ENCODE peak calls at places on chromosomes 2 and 18, in eight cellular contexts. P is Daoy; M is ELF-1; T is stimulated activated CD4-positive, alpha-beta T cell treated with anti-CD3 and anti-CD28 coated beads, Interleukin-2, amount 100 ng/mL, for 48 hours; C is A549; W is HuH-7; S is RPMI8226; Z is K562. K is an unnamed sample.

GRCh38 chr2:216159161-216159560 is 50.0 kb downstream of the XRCC5 start:
- DNase-seq in P (no peak), Z (no peak), S (no peak), M (no peak), C (no peak), T (no peak), W (no peak), K (no peak)

GRCh38 chr2:239826376-239826775 is 198.8 kb downstream of the NDUFA10 start:
- DNase-seq in Z (no peak), T (no peak), S (no peak), P (no peak), W (no peak), M (no peak), C (no peak), K (no peak)

GRCh38 chr2:190267302-190267701 is 52.3 kb downstream of the HIBCH start:
- DNase-seq in W (no peak), C (peak), P (peak), T (no peak), Z (no peak), S (no peak), M (no peak), K (no peak)

GRCh38 chr18:37445368-37445767 is 120.2 kb downstream of the CELF4 start:
- DNase-seq in T (no peak), P (no peak), S (no peak), M (no peak), Z (no peak), W (no peak), C (no peak), K (no peak)

GRCh38 chr2:8794923-8795825 is 42.2 kb downstream of the KIDINS220 start:
- DNase-seq in M (no peak), W (no peak), T (no peak), Z (no peak), P (no peak), S (no peak), C (no peak), K (no peak)

GRCh38 chr2:169824373-169825333 is at the start of gene METTL5:
- DNase-seq in P (peak), S (peak), C (peak), M (peak), W (peak), T (peak), Z (peak), K (peak)

GRCh38 chr2:218547978-218548377 is 20.2 kb downstream of the USP37 start:
- DNase-seq in C (no peak), Z (no peak), T (no peak), P (no peak), M (no peak), W (no peak), S (no peak), K (no peak)

GRCh38 chr2:216792222-216793001 is 67.5 kb downstream of the TNP1 start:
- DNase-seq in S (no peak), P (peak), W (no peak), T (no peak), Z (no peak), C (no peak), M (peak), K (no peak)

GRCh38 chr2:226185613-226186211 is 613.9 kb downstream of the IRS1 start:
- DNase-seq in T (no peak), P (peak), Z (no peak), C (peak), S (no peak), M (no peak), W (no peak), K (no peak)

GRCh38 chr2:30776831-30777652 is 30.2 kb downstream of the CAPN13 start:
- DNase-seq in Z (no peak), S (no peak), M (no peak), P (no peak), W (no peak), C (no peak), T (no peak), K (no peak)

GRCh38 chr18:13181765-13182164 is 36.8 kb upstream of the LDLRAD4 start:
- DNase-seq in Z (no peak), C (no peak), P (no peak), T (no peak), W (no peak), S (no peak), M (no peak), K (no peak)

GRCh38 chr18:9673296-9674251 is 34.5 kb upstream of the RAB31 start:
- DNase-seq in Z (no peak), S (peak), T (peak), W (peak), C (peak), P (peak), M (peak), K (peak)

GRCh38 chr2:240427729-240428128 is 7.7 kb upstream of the GPC1 start:
- DNase-seq in W (no peak), S (peak), M (no peak), C (no peak), T (no peak), Z (no peak), P (no peak), K (no peak)

GRCh38 chr2:207472343-207473202 is 57.2 kb upstream of the CREB1 start:
- DNase-seq in S (no peak), P (no peak), Z (no peak), M (no peak), T (no peak), W (no peak), C (no peak), K (no peak)

GRCh38 chr2:44945676-44946427 is 4.3 kb downstream of the SIX3 start:
- DNase-seq in P (no peak), W (no peak), M (peak), C (no peak), Z (no peak), S (no peak), T (no peak), K (no peak)

GRCh38 chr18:48656176-48656575 is 117.3 kb downstream of the CTIF start:
- DNase-seq in C (no peak), W (no peak), T (no peak), Z (no peak), S (no peak), M (no peak), P (no peak), K (no peak)

GRCh38 chr2:232340171-232340935 is 38.2 kb upstream of the ALPP start:
- DNase-seq in S (no peak), W (no peak), M (no peak), P (no peak), C (no peak), Z (no peak), T (no peak), K (no peak)

GRCh38 chr2:20104900-20105545 is 53.6 kb upstream of the LAPTM4A start:
- DNase-seq in P (no peak), C (no peak), S (peak), Z (no peak), W (no peak), T (no peak), M (no peak), K (no peak)

GRCh38 chr2:85156141-85156540 is 22.9 kb downstream of the TCF7L1 start:
- DNase-seq in C (no peak), Z (no peak), T (no peak), P (peak), S (no peak), M (no peak), W (no peak), K (no peak)

GRCh38 chr2:214628091-214628490 is 181.4 kb downstream of the BARD1 start:
- DNase-seq in Z (no peak), T (no peak), C (no peak), M (no peak), P (no peak), W (no peak), S (no peak), K (no peak)

GRCh38 chr2:23377772-23378171 is 7.2 kb upstream of the KLHL29 start:
- DNase-seq in C (no peak), Z (no peak), P (peak), W (no peak), M (no peak), T (no peak), S (no peak), K (no peak)

GRCh38 chr18:27789406-27789805 is 387.5 kb downstream of the CDH2 start:
- DNase-seq in W (no peak), M (no peak), C (no peak), P (no peak), S (no peak), T (no peak), Z (no peak), K (no peak)

GRCh38 chr2:36807223-36807886 is 110.8 kb downstream of the VIT start:
- DNase-seq in P (no peak), M (no peak), C (no peak), T (no peak), Z (no peak), W (no peak), S (no peak), K (no peak)

GRCh38 chr2:71282493-71282892 is 49.1 kb upstream of the ZNF638 start:
- DNase-seq in W (peak), Z (no peak), T (no peak), S (peak), P (no peak), M (peak), C (no peak), K (peak)

GRCh38 chr2:19362652-19363473 is 4.4 kb upstream of the OSR1 start:
- DNase-seq in M (peak), W (peak), C (peak), Z (peak), S (peak), P (peak), T (peak), K (no peak)

GRCh38 chr2:219681301-219682290 is 54.2 kb downstream of the SLC4A3 start:
- DNase-seq in Z (no peak), W (no peak), S (no peak), P (peak), M (no peak), C (no peak), T (no peak), K (no peak)

GRCh38 chr2:235666240-235666781 is 172.5 kb downstream of the AGAP1 start:
- DNase-seq in T (no peak), Z (no peak), S (no peak), C (peak), W (peak), P (peak), M (peak), K (no peak)

GRCh38 chr2:120105360-120105759 is 92.5 kb downstream of the EPB41L5 start:
- DNase-seq in T (no peak), W (no peak), M (no peak), P (no peak), S (no peak), C (no peak), Z (no peak), K (no peak)

GRCh38 chr2:23209059-23209458 is 175.9 kb upstream of the KLHL29 start:
- DNase-seq in P (no peak), T (no peak), S (no peak), C (no peak), W (no peak), M (no peak), Z (no peak), K (no peak)

GRCh38 chr2:153096272-153096671 is 377.9 kb downstream of the ARL6IP6 start:
- DNase-seq in C (no peak), W (no peak), Z (no peak), S (no peak), T (no peak), M (no peak), P (no peak), K (no peak)

GRCh38 chr2:238847841-238848565 is at the start of gene TWIST2:
- DNase-seq in M (peak), C (peak), S (no peak), Z (no peak), T (no peak), W (no peak), P (peak), K (no peak)

GRCh38 chr18:21117385-21118135 is 5.9 kb upstream of the ROCK1 start:
- DNase-seq in S (no peak), T (no peak), C (no peak), M (no peak), P (no peak), Z (no peak), W (no peak), K (no peak)

GRCh38 chr2:172427990-172428840 is 829 bp downstream of the ITGA6 start:
- DNase-seq in T (no peak), W (peak), S (peak), M (peak), Z (peak), C (peak), P (peak), K (peak)

GRCh38 chr2:130754811-130755210 is 529 bp upstream of the AMER3 start:
- DNase-seq in M (no peak), T (no peak), Z (no peak), C (no peak), P (no peak), W (no peak), S (no peak), K (no peak)

GRCh38 chr18:3454365-3455089 is 4.6 kb downstream of the TGIF1 start:
- DNase-seq in S (peak), C (no peak), Z (peak), M (peak), P (peak), W (peak), T (no peak), K (peak)

K was measured in NAMALWA.